ENCODE peak calls at places on chromosomes 16 and 17, in five cellular contexts. D, N, K, T and C are unnamed samples.

GRCh38 chr16:11949527-11949926 is 7.7 kb upstream of the NPIPB2 start:
- DNase-seq in K (peak), D (no peak), N (peak), T (peak), C (peak)

GRCh38 chr16:16857603-16858283 is 478.8 kb downstream of the NPIPA7 start:
- DNase-seq in T (no peak), N (no peak), K (no peak), D (no peak), C (no peak)

GRCh38 chr16:30054959-30055553 is 10.5 kb upstream of the ALDOA start:
- DNase-seq in D (peak), K (peak), N (no peak), T (no peak), C (no peak)

GRCh38 chr17:74994440-74994839 is 7.0 kb downstream of the CDR2L start:
- DNase-seq in N (no peak), D (no peak), T (no peak), K (no peak), C (no peak)

GRCh38 chr17:27552467-27552779 is 78.6 kb upstream of the LGALS9 start:
- DNase-seq in T (no peak), K (no peak), D (no peak), N (no peak), C (no peak)

GRCh38 chr16:30030841-30031413 is at the start of gene TLCD3B:
- DNase-seq in T (no peak), K (no peak), N (no peak), D (no peak), C (no peak)

GRCh38 chr17:55356440-55357328 is 65.0 kb downstream of the MMD start:
- DNase-seq in K (peak), D (peak), N (peak), T (peak), C (peak)

GRCh38 chr16:11245988-11246387 is 10.0 kb downstream of the SOCS1 start:
- DNase-seq in N (no peak), T (no peak), D (no peak), K (peak), C (no peak)

GRCh38 chr17:79776378-79777165 is 1.4 kb upstream of the CBX2 start:
- DNase-seq in D (no peak), N (no peak), T (no peak), K (no peak), C (no peak)

GRCh38 chr17:35923609-35924114 is 6.9 kb downstream of the RDM1 start:
- DNase-seq in T (no peak), D (no peak), K (no peak), N (no peak), C (no peak)

GRCh38 chr16:72932050-72932449 is 115.9 kb downstream of the ZFHX3 start:
- DNase-seq in D (no peak), K (peak), T (no peak), N (no peak), C (no peak)

GRCh38 chr17:58520843-58521430 is 6.5 kb upstream of the MTMR4 start:
- DNase-seq in N (peak), K (no peak), D (no peak), T (no peak), C (no peak)

GRCh38 chr16:84486126-84486525 is 18.3 kb downstream of the MEAK7 start:
- DNase-seq in N (no peak), D (no peak), K (no peak), T (no peak), C (no peak)

GRCh38 chr16:30558789-30559377 is 709 bp upstream of the ZNF764 start:
- DNase-seq in N (no peak), K (no peak), T (no peak), D (no peak), C (no peak)

GRCh38 chr16:11534262-11534661 is 52.5 kb downstream of the LITAF start:
- DNase-seq in T (no peak), N (no peak), K (no peak), D (no peak), C (no peak)

GRCh38 chr17:2860045-2860444 is 63.8 kb downstream of the RAP1GAP2 start:
- DNase-seq in T (no peak), N (no peak), K (no peak), D (no peak), C (no peak)

GRCh38 chr17:42414782-42415409 is 8.2 kb downstream of the CAVIN1 start:
- DNase-seq in T (no peak), K (peak), D (peak), N (no peak), C (no peak)

GRCh38 chr17:71709271-71709670 is 411.5 kb upstream of the SOX9 start:
- DNase-seq in N (no peak), T (no peak), D (no peak), K (no peak), C (no peak)

GRCh38 chr17:77859035-77859360 is 99.5 kb upstream of the TNRC6C start:
- DNase-seq in T (no peak), D (no peak), N (no peak), K (no peak), C (no peak)

GRCh38 chr16:30557397-30557949 is 701 bp downstream of the ZNF764 start:
- DNase-seq in T (no peak), D (no peak), N (no peak), K (peak), C (no peak)